ENCODE peak calls at places on chromosomes 11 and 22, in seven cellular contexts. One of them, this sample, is unnamed.

GRCh38 chr22:49016909-49017768 is 810.5 kb downstream of the BRD1 start:
- DNase-seq in CD8-positive, alpha-beta T cell: no peak
- DNase-seq in esophagus squamous epithelium: no peak
- DNase-seq in iris pigment epithelial cell: no peak
- DNase-seq in AG08395: no peak
- DNase-seq in activated T-cell treated with anti-CD3 and anti-CD28 coated beads, Interleukin-2, amount 50 U/mL, for 24 hours: peak; percentile 6
- DNase-seq in NCI-H1417: no peak
- DNase-seq in this sample: no peak

GRCh38 chr22:22745225-22746060 is 101.0 kb downstream of the GGTLC2 start:
- DNase-seq in activated T-cell treated with anti-CD3 and anti-CD28 coated beads, Interleukin-2, amount 50 U/mL, for 24 hours: peak; percentile 55
- DNase-seq in esophagus squamous epithelium: no peak
- DNase-seq in AG08395: peak; percentile 20
- DNase-seq in CD8-positive, alpha-beta T cell: peak; percentile 24
- DNase-seq in iris pigment epithelial cell: peak; percentile 45
- DNase-seq in NCI-H1417: peak; percentile 8
- DNase-seq in this sample: peak; percentile 30

GRCh38 chr22:38429460-38430128 is 25.4 kb downstream of the KCNJ4 start:
- DNase-seq in iris pigment epithelial cell: no peak
- DNase-seq in AG08395: no peak
- DNase-seq in CD8-positive, alpha-beta T cell: no peak
- DNase-seq in esophagus squamous epithelium: no peak
- DNase-seq in NCI-H1417: peak; percentile 80
- DNase-seq in activated T-cell treated with anti-CD3 and anti-CD28 coated beads, Interleukin-2, amount 50 U/mL, for 24 hours: no peak
- DNase-seq in this sample: no peak

GRCh38 chr11:92226331-92227232 is 2.0 kb downstream of the FAT3 start:
- DNase-seq in AG08395: no peak
- DNase-seq in iris pigment epithelial cell: no peak
- DNase-seq in NCI-H1417: peak; percentile 70
- DNase-seq in CD8-positive, alpha-beta T cell: no peak
- DNase-seq in activated T-cell treated with anti-CD3 and anti-CD28 coated beads, Interleukin-2, amount 50 U/mL, for 24 hours: no peak
- DNase-seq in esophagus squamous epithelium: no peak
- DNase-seq in this sample: no peak

GRCh38 chr22:42635531-42635930 is 4.9 kb downstream of the ATP5MGL start:
- DNase-seq in CD8-positive, alpha-beta T cell: no peak
- DNase-seq in NCI-H1417: no peak
- DNase-seq in iris pigment epithelial cell: peak; percentile 90
- DNase-seq in activated T-cell treated with anti-CD3 and anti-CD28 coated beads, Interleukin-2, amount 50 U/mL, for 24 hours: no peak
- DNase-seq in esophagus squamous epithelium: no peak
- DNase-seq in AG08395: peak; percentile 97
- DNase-seq in this sample: no peak

GRCh38 chr22:28986366-28986765 is 75.3 kb downstream of the C22orf31 start:
- DNase-seq in AG08395: no peak
- DNase-seq in NCI-H1417: no peak
- DNase-seq in esophagus squamous epithelium: no peak
- DNase-seq in activated T-cell treated with anti-CD3 and anti-CD28 coated beads, Interleukin-2, amount 50 U/mL, for 24 hours: no peak
- DNase-seq in iris pigment epithelial cell: peak; percentile 84
- DNase-seq in CD8-positive, alpha-beta T cell: no peak
- DNase-seq in this sample: no peak

GRCh38 chr22:30444632-30445437 is 19.3 kb downstream of the MTFP1 start:
- DNase-seq in esophagus squamous epithelium: no peak
- DNase-seq in NCI-H1417: peak; percentile 62
- DNase-seq in CD8-positive, alpha-beta T cell: no peak
- DNase-seq in iris pigment epithelial cell: peak; percentile 58
- DNase-seq in activated T-cell treated with anti-CD3 and anti-CD28 coated beads, Interleukin-2, amount 50 U/mL, for 24 hours: peak; percentile 64
- DNase-seq in AG08395: peak; percentile 71
- DNase-seq in this sample: no peak

GRCh38 chr11:1153951-1154487 is 3.7 kb upstream of the MUC5AC start:
- DNase-seq in iris pigment epithelial cell: peak; percentile 94
- DNase-seq in CD8-positive, alpha-beta T cell: no peak
- DNase-seq in AG08395: peak; percentile 96
- DNase-seq in NCI-H1417: no peak
- DNase-seq in esophagus squamous epithelium: no peak
- DNase-seq in activated T-cell treated with anti-CD3 and anti-CD28 coated beads, Interleukin-2, amount 50 U/mL, for 24 hours: peak; percentile 28
- DNase-seq in this sample: no peak

GRCh38 chr11:59197990-59198389 is 14.7 kb downstream of the MPEG1 start:
- DNase-seq in esophagus squamous epithelium: no peak
- DNase-seq in NCI-H1417: peak; percentile 44
- DNase-seq in CD8-positive, alpha-beta T cell: no peak
- DNase-seq in activated T-cell treated with anti-CD3 and anti-CD28 coated beads, Interleukin-2, amount 50 U/mL, for 24 hours: no peak
- DNase-seq in AG08395: peak; percentile 89
- DNase-seq in iris pigment epithelial cell: peak; percentile 52
- DNase-seq in this sample: no peak

GRCh38 chr11:11733246-11733763 is 108.5 kb upstream of the USP47 start:
- DNase-seq in iris pigment epithelial cell: no peak
- DNase-seq in esophagus squamous epithelium: no peak
- DNase-seq in activated T-cell treated with anti-CD3 and anti-CD28 coated beads, Interleukin-2, amount 50 U/mL, for 24 hours: no peak
- DNase-seq in CD8-positive, alpha-beta T cell: no peak
- DNase-seq in NCI-H1417: no peak
- DNase-seq in AG08395: no peak
- DNase-seq in this sample: no peak

This sample was measured in CD4-positive, alpha-beta memory T cell.